ENCODE peak calls at places on chromosomes 3 and 15, in six cellular contexts. H, F, S, E, G and V are unnamed samples.

GRCh38 chr3:71428841-71429609 is 154.5 kb downstream of the FOXP1 start:
- DNase-seq in H (peak; percentile 54), F (no peak), S (peak; percentile 71), E (no peak), G (no peak), V (peak; percentile 8)

GRCh38 chr3:127450331-127450730 is 140.2 kb downstream of the TPRA1 start:
- DNase-seq in H (no peak), F (no peak), S (no peak), E (no peak), G (no peak), V (no peak)

GRCh38 chr3:113783463-113783862 is 36.6 kb downstream of the ATP6V1A start:
- DNase-seq in H (no peak), F (no peak), S (peak; percentile 97), E (no peak), G (no peak), V (no peak)

GRCh38 chr15:66294157-66294931 is 976 bp downstream of the DIS3L start:
- DNase-seq in H (peak; percentile 77), F (peak; percentile 39), S (peak; percentile 78), E (no peak), G (peak; percentile 7), V (no peak)

GRCh38 chr3:62036726-62037125 is 336.6 kb downstream of the FEZF2 start:
- DNase-seq in H (no peak), F (no peak), S (no peak), E (no peak), G (no peak), V (no peak)

GRCh38 chr3:56868706-56869105 is 67.0 kb upstream of the ARHGEF3 start:
- DNase-seq in H (no peak), F (no peak), S (no peak), E (no peak), G (no peak), V (no peak)

GRCh38 chr3:69558912-69559311 is 173.0 kb upstream of the FRMD4B start:
- DNase-seq in H (no peak), F (no peak), S (peak; percentile 67), E (peak; percentile 61), G (no peak), V (no peak)

GRCh38 chr3:14847613-14848541 is 29.1 kb downstream of the FGD5 start:
- DNase-seq in H (no peak), F (no peak), S (no peak), E (no peak), G (no peak), V (no peak)

GRCh38 chr3:99938270-99938955 is 120.8 kb downstream of the CMSS1 start:
- DNase-seq in H (no peak), F (no peak), S (peak; percentile 67), E (no peak), G (no peak), V (no peak)

GRCh38 chr15:62138124-62138523 is 27.0 kb downstream of the C2CD4B start:
- DNase-seq in H (no peak), F (no peak), S (peak; percentile 89), E (no peak), G (no peak), V (no peak)

GRCh38 chr3:110293660-110294059 is 778.0 kb upstream of the NECTIN3 start:
- DNase-seq in H (no peak), F (no peak), S (no peak), E (no peak), G (no peak), V (no peak)

GRCh38 chr3:146543461-146544012 is 870 bp downstream of the PLSCR1 start:
- DNase-seq in H (no peak), F (no peak), S (peak; percentile 84), E (peak; percentile 8), G (no peak), V (no peak)

GRCh38 chr15:66647358-66647757 is 54.7 kb upstream of the SMAD6 start:
- DNase-seq in H (no peak), F (no peak), S (peak; percentile 62), E (no peak), G (no peak), V (no peak)

GRCh38 chr15:49101536-49101935 is 53.9 kb downstream of the COPS2 start:
- DNase-seq in H (no peak), F (no peak), S (peak; percentile 31), E (no peak), G (no peak), V (no peak)